ENCODE peak calls at places on chromosomes 1 and 21, in six cellular contexts. One of them, this sample, is unnamed.
A peak's percentile ranks its signal among the peaks of the same experiment; 100 is the strongest.

GRCh38 chr1:30631700-30632099 is 91.7 kb downstream of the MATN1 start:
- DNase-seq in heart left ventricle: no peak
- DNase-seq in adrenal gland: no peak
- DNase-seq in prostate gland: no peak
- DNase-seq in body of pancreas: no peak
- DNase-seq in vagina: no peak
- DNase-seq in this sample: no peak

GRCh38 chr1:201763439-201764140 is 65.4 kb upstream of the IPO9 start:
- DNase-seq in vagina: no peak
- DNase-seq in adrenal gland: no peak
- DNase-seq in heart left ventricle: no peak
- DNase-seq in prostate gland: no peak
- DNase-seq in body of pancreas: no peak
- DNase-seq in this sample: no peak

GRCh38 chr1:39110325-39110851 is 84.2 kb downstream of the NDUFS5 start:
- DNase-seq in prostate gland: no peak
- DNase-seq in body of pancreas: no peak
- DNase-seq in adrenal gland: no peak
- DNase-seq in heart left ventricle: no peak
- DNase-seq in vagina: no peak
- DNase-seq in this sample: no peak

GRCh38 chr1:198918920-198919319 is 280.1 kb downstream of the PTPRC start:
- DNase-seq in adrenal gland: no peak
- DNase-seq in heart left ventricle: no peak
- DNase-seq in prostate gland: no peak
- DNase-seq in vagina: no peak
- DNase-seq in body of pancreas: no peak
- DNase-seq in this sample: no peak

GRCh38 chr1:216929870-216930582 is 206.8 kb upstream of the ESRRG start:
- DNase-seq in body of pancreas: no peak
- DNase-seq in adrenal gland: no peak
- DNase-seq in heart left ventricle: no peak
- DNase-seq in vagina: no peak
- DNase-seq in prostate gland: no peak
- DNase-seq in this sample: no peak

GRCh38 chr1:24688621-24689195 is 45.6 kb downstream of the SRRM1 start:
- DNase-seq in prostate gland: peak; percentile 54
- DNase-seq in body of pancreas: peak; percentile 74
- DNase-seq in heart left ventricle: peak; percentile 76
- DNase-seq in vagina: no peak
- DNase-seq in adrenal gland: peak; percentile 84
- DNase-seq in this sample: peak; percentile 32

GRCh38 chr1:101587749-101588148 is 350.9 kb downstream of the S1PR1 start:
- DNase-seq in prostate gland: no peak
- DNase-seq in adrenal gland: peak; percentile 50
- DNase-seq in vagina: no peak
- DNase-seq in body of pancreas: peak; percentile 46
- DNase-seq in heart left ventricle: peak; percentile 38
- DNase-seq in this sample: no peak

GRCh38 chr1:203631946-203632345 is 5.3 kb downstream of the ATP2B4 start:
- DNase-seq in vagina: no peak
- DNase-seq in heart left ventricle: no peak
- DNase-seq in prostate gland: no peak
- DNase-seq in body of pancreas: no peak
- DNase-seq in adrenal gland: no peak
- DNase-seq in this sample: no peak

GRCh38 chr1:34404837-34405236 is 228.1 kb downstream of the C1orf94 start:
- DNase-seq in adrenal gland: no peak
- DNase-seq in prostate gland: no peak
- DNase-seq in heart left ventricle: no peak
- DNase-seq in body of pancreas: no peak
- DNase-seq in vagina: peak; percentile 34
- DNase-seq in this sample: no peak

GRCh38 chr1:1332774-1333480 is 1.8 kb downstream of the TAS1R3 start:
- DNase-seq in prostate gland: peak; percentile 49
- DNase-seq in adrenal gland: no peak
- DNase-seq in vagina: no peak
- DNase-seq in heart left ventricle: no peak
- DNase-seq in body of pancreas: no peak
- DNase-seq in this sample: no peak

GRCh38 chr1:15570861-15571260 is 14.0 kb downstream of the AGMAT start:
- DNase-seq in prostate gland: no peak
- DNase-seq in body of pancreas: no peak
- DNase-seq in vagina: no peak
- DNase-seq in heart left ventricle: no peak
- DNase-seq in adrenal gland: no peak
- DNase-seq in this sample: no peak

GRCh38 chr21:19120591-19120990 is 717.0 kb upstream of the TMPRSS15 start:
- DNase-seq in adrenal gland: no peak
- DNase-seq in body of pancreas: no peak
- DNase-seq in heart left ventricle: no peak
- DNase-seq in prostate gland: no peak
- DNase-seq in vagina: no peak
- DNase-seq in this sample: no peak

GRCh38 chr1:230327892-230328284 is 98.2 kb downstream of the PGBD5 start:
- DNase-seq in vagina: no peak
- DNase-seq in body of pancreas: no peak
- DNase-seq in adrenal gland: peak; percentile 69
- DNase-seq in prostate gland: no peak
- DNase-seq in heart left ventricle: no peak
- DNase-seq in this sample: no peak

GRCh38 chr1:157115851-157116734 is 16.5 kb upstream of the ETV3L start:
- DNase-seq in body of pancreas: no peak
- DNase-seq in vagina: no peak
- DNase-seq in prostate gland: no peak
- DNase-seq in heart left ventricle: no peak
- DNase-seq in adrenal gland: no peak
- DNase-seq in this sample: no peak

GRCh38 chr1:53542551-53542950 is 83.4 kb downstream of the DMRTB1 start:
- DNase-seq in prostate gland: no peak
- DNase-seq in body of pancreas: no peak
- DNase-seq in vagina: no peak
- DNase-seq in adrenal gland: no peak
- DNase-seq in heart left ventricle: no peak
- DNase-seq in this sample: no peak

GRCh38 chr1:209628618-209629299 is 23.5 kb downstream of the LAMB3 start:
- DNase-seq in heart left ventricle: no peak
- DNase-seq in adrenal gland: no peak
- DNase-seq in prostate gland: no peak
- DNase-seq in vagina: no peak
- DNase-seq in body of pancreas: no peak
- DNase-seq in this sample: no peak

GRCh38 chr1:116878804-116879477 is 30.8 kb upstream of the PTGFRN start:
- DNase-seq in heart left ventricle: peak; percentile 38
- DNase-seq in prostate gland: peak; percentile 69
- DNase-seq in body of pancreas: peak; percentile 24
- DNase-seq in adrenal gland: no peak
- DNase-seq in vagina: no peak
- DNase-seq in this sample: no peak

GRCh38 chr1:212104586-212105282 is 69.2 kb downstream of the DTL start:
- DNase-seq in body of pancreas: no peak
- DNase-seq in vagina: no peak
- DNase-seq in heart left ventricle: no peak
- DNase-seq in adrenal gland: no peak
- DNase-seq in prostate gland: no peak
- DNase-seq in this sample: no peak

GRCh38 chr1:234246638-234247116 is 126.6 kb upstream of the COA6 start:
- DNase-seq in adrenal gland: no peak
- DNase-seq in prostate gland: no peak
- DNase-seq in heart left ventricle: no peak
- DNase-seq in vagina: no peak
- DNase-seq in body of pancreas: no peak
- DNase-seq in this sample: no peak

GRCh38 chr1:20697560-20697959 is 20.2 kb downstream of the KIF17 start:
- DNase-seq in body of pancreas: no peak
- DNase-seq in heart left ventricle: no peak
- DNase-seq in prostate gland: no peak
- DNase-seq in adrenal gland: no peak
- DNase-seq in vagina: no peak
- DNase-seq in this sample: no peak

GRCh38 chr1:94542088-94542671 is 621 bp upstream of the F3 start:
- DNase-seq in heart left ventricle: peak; percentile 60
- DNase-seq in adrenal gland: peak; percentile 62
- DNase-seq in body of pancreas: peak; percentile 43
- DNase-seq in prostate gland: no peak
- DNase-seq in vagina: no peak
- DNase-seq in this sample: peak; percentile 26

GRCh38 chr1:154155282-154155681 is 409 bp upstream of the NUP210L start:
- DNase-seq in heart left ventricle: peak; percentile 22
- DNase-seq in vagina: no peak
- DNase-seq in adrenal gland: no peak
- DNase-seq in prostate gland: peak; percentile 17
- DNase-seq in body of pancreas: no peak
- DNase-seq in this sample: no peak

GRCh38 chr1:23801338-23801748 is 789 bp upstream of the GALE start:
- DNase-seq in prostate gland: no peak
- DNase-seq in heart left ventricle: no peak
- DNase-seq in body of pancreas: peak; percentile 48
- DNase-seq in adrenal gland: peak; percentile 53
- DNase-seq in vagina: no peak
- DNase-seq in this sample: no peak

GRCh38 chr1:7705048-7705907 is 65.8 kb upstream of the VAMP3 start:
- DNase-seq in adrenal gland: peak; percentile 30
- DNase-seq in body of pancreas: peak; percentile 35
- DNase-seq in prostate gland: peak; percentile 13
- DNase-seq in heart left ventricle: peak; percentile 45
- DNase-seq in vagina: no peak
- DNase-seq in this sample: no peak

GRCh38 chr21:35504277-35504676 is 455.2 kb upstream of the RUNX1 start:
- DNase-seq in vagina: no peak
- DNase-seq in adrenal gland: no peak
- DNase-seq in heart left ventricle: no peak
- DNase-seq in prostate gland: no peak
- DNase-seq in body of pancreas: no peak
- DNase-seq in this sample: no peak

GRCh38 chr1:143698016-143698415 is 273.8 kb downstream of the FAM72C start:
- DNase-seq in vagina: no peak
- DNase-seq in adrenal gland: peak; percentile 44
- DNase-seq in prostate gland: no peak
- DNase-seq in body of pancreas: peak; percentile 51
- DNase-seq in heart left ventricle: no peak
- DNase-seq in this sample: no peak

GRCh38 chr1:85372683-85373446 is 92.1 kb downstream of the DDAH1 start:
- DNase-seq in body of pancreas: no peak
- DNase-seq in prostate gland: peak; percentile 22
- DNase-seq in adrenal gland: peak; percentile 73
- DNase-seq in vagina: no peak
- DNase-seq in heart left ventricle: no peak
- DNase-seq in this sample: no peak

GRCh38 chr1:114550336-114550735 is 31.1 kb downstream of the BCAS2 start:
- DNase-seq in prostate gland: no peak
- DNase-seq in body of pancreas: no peak
- DNase-seq in heart left ventricle: no peak
- DNase-seq in vagina: no peak
- DNase-seq in adrenal gland: no peak
- DNase-seq in this sample: no peak

DNA sequence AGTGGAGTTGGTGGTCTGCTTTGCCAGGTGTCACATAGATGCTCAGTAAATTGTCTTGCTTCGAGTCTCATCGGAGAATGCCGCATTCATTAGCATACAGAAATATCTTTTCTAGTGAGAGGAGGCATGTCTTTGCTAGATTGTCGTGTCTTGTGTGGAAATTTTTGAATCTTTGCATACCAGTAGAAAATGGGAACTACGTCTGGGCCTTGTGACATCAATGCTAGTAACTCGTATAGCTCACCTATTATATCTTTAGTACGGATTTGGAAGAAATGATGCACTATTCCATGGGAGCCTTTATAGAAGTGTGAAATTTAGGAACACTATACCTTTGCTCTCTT is 796 bp downstream of the UHMK1 start:
- DNase-seq in vagina: no peak
- DNase-seq in adrenal gland: no peak
- DNase-seq in prostate gland: no peak
- DNase-seq in body of pancreas: no peak
- DNase-seq in heart left ventricle: no peak
- DNase-seq in this sample: no peak
- TF ChIP-seq POLR2A in vagina: no peak
- TF ChIP-seq POLR2A in adrenal gland: no peak
- TF ChIP-seq POLR2A in prostate gland: no peak
- TF ChIP-seq POLR2A in body of pancreas: no peak
- TF ChIP-seq POLR2A in heart left ventricle: no peak
- TF ChIP-seq POLR2A in this sample: no peak

GRCh38 chr1:185680453-185680852 is 53.7 kb upstream of the HMCN1 start:
- DNase-seq in prostate gland: no peak
- DNase-seq in body of pancreas: no peak
- DNase-seq in adrenal gland: no peak
- DNase-seq in heart left ventricle: peak; percentile 25
- DNase-seq in vagina: no peak
- DNase-seq in this sample: no peak
- TF ChIP-seq CTCF in prostate gland: no peak
- TF ChIP-seq CTCF in body of pancreas: no peak
- TF ChIP-seq CTCF in adrenal gland: no peak
- TF ChIP-seq CTCF in heart left ventricle: no peak
- TF ChIP-seq CTCF in vagina: no peak
- TF ChIP-seq CTCF in this sample: no peak

DNA sequence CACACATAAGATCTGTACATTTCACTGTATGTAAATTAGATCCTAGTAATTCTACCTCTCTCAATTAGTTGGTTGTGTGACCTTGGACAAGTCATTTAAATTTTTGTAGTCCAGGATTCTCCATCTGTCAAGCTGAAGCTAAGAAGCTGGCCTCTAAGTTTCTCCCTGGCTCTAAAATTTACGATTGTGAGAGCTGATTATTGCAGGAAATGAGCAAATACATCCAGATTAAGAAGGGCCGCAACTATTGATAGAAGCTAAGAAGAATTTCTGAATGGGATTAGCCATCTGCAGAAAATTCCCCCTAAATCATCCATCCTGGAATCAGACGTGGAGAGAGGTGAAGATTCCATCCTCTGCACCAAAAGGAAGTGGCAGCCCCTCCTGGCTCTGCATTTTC is 55.0 kb downstream of the HIVEP3 start:
- DNase-seq in adrenal gland: no peak
- DNase-seq in body of pancreas: no peak
- DNase-seq in vagina: no peak
- DNase-seq in heart left ventricle: no peak
- DNase-seq in prostate gland: no peak
- DNase-seq in this sample: no peak
- H3K9me3 ChIP-seq in adrenal gland: no peaks in the 10 kb centered on the region
- H3K9me3 ChIP-seq in body of pancreas: no peaks in the 10 kb centered on the region
- H3K9me3 ChIP-seq in vagina: no peaks in the 10 kb centered on the region
- H3K9me3 ChIP-seq in heart left ventricle: no peaks in the 10 kb centered on the region
- H3K9me3 ChIP-seq in prostate gland: no peaks in the 10 kb centered on the region
- H3K9me3 ChIP-seq in this sample: no peaks in the 10 kb centered on the region

GRCh38 chr1:183862967-183863366 is 58.0 kb downstream of the RGL1 start:
- DNase-seq in adrenal gland: no peak
- DNase-seq in body of pancreas: no peak
- DNase-seq in heart left ventricle: no peak
- DNase-seq in prostate gland: no peak
- DNase-seq in vagina: no peak
- DNase-seq in this sample: no peak
- TF ChIP-seq POLR2A in adrenal gland: no peak
- TF ChIP-seq POLR2A in body of pancreas: no peak
- TF ChIP-seq POLR2A in heart left ventricle: no peak
- TF ChIP-seq POLR2A in prostate gland: no peak
- TF ChIP-seq POLR2A in vagina: no peak
- TF ChIP-seq POLR2A in this sample: no peak

This sample was measured in gastrocnemius medialis.